ENCODE peak calls at places on chromosomes 12 and 14, in five cellular contexts. K, X, T, B and R are unnamed samples.

GRCh38 chr12:30568453-30568852 is 127.2 kb downstream of the IPO8 start:
- DNase-seq in T (no peak), X (no peak), B (no peak), K (no peak), R (no peak)

GRCh38 chr12:108823804-108824203 is 33.6 kb downstream of the SSH1 start:
- DNase-seq in K (no peak), B (no peak), X (no peak), T (no peak), R (no peak)

GRCh38 chr12:83690465-83690864 is 1003.8 kb downstream of the TMTC2 start:
- DNase-seq in B (no peak), K (no peak), T (no peak), X (no peak), R (no peak)

GRCh38 chr12:119602695-119603094 is 9.1 kb downstream of the TMEM233 start:
- DNase-seq in K (no peak), T (no peak), X (no peak), B (no peak), R (no peak)

GRCh38 chr14:88270781-88271180 is 52.3 kb downstream of the KCNK10 start:
- DNase-seq in K (no peak), B (no peak), X (no peak), T (no peak), R (peak; percentile 76)

GRCh38 chr12:100267603-100268281 is 765 bp downstream of the SCYL2 start:
- DNase-seq in K (no peak), T (peak; percentile 68), X (no peak), B (peak; percentile 29), R (peak; percentile 52)

GRCh38 chr14:72907327-72907826 is 13.5 kb upstream of the DPF3 start:
- DNase-seq in T (no peak), K (no peak), B (no peak), X (no peak), R (peak; percentile 30)

GRCh38 chr12:29739279-29739991 is 44.3 kb downstream of the TMTC1 start:
- DNase-seq in K (no peak), X (no peak), T (no peak), B (peak; percentile 21), R (no peak)

GRCh38 chr12:25648460-25648859 is 95.4 kb upstream of the LMNTD1 start:
- DNase-seq in B (peak; percentile 87), X (peak; percentile 40), K (peak; percentile 28), T (peak; percentile 55), R (peak; percentile 66)

GRCh38 chr14:31124197-31124596 is 83.4 kb downstream of the HECTD1 start:
- DNase-seq in T (no peak), B (no peak), X (no peak), K (no peak), R (no peak)

GRCh38 chr14:64574370-64575115 is 24.8 kb downstream of the PPP1R36 start:
- DNase-seq in K (no peak), X (no peak), T (no peak), B (no peak), R (no peak)

GRCh38 chr12:14769462-14769836 is 33.8 kb downstream of the WBP11 start:
- DNase-seq in B (no peak), X (no peak), K (no peak), T (peak; percentile 86), R (peak; percentile 68)

GRCh38 chr12:93550748-93551611 is 21.5 kb upstream of the SOCS2 start:
- DNase-seq in B (no peak), X (no peak), T (no peak), K (no peak), R (no peak)